ENCODE peak calls at places on chromosomes 7 and 10, in five cellular contexts. R, V, J, F and U are unnamed samples.

GRCh38 chr10:114043532-114044250 is at the start of gene ADRB1:
- DNase-seq in J (peak; percentile 32), V (peak; percentile 53), F (peak; percentile 26), R (peak; percentile 28), U (peak; percentile 82)

GRCh38 chr7:50953303-50953702 is 170.6 kb upstream of the GRB10 start:
- DNase-seq in F (no peak), V (no peak), J (no peak), R (no peak), U (no peak)

GRCh38 chr10:80700760-80701444 is 163.2 kb downstream of the SH2D4B start:
- DNase-seq in R (no peak), F (no peak), J (no peak), V (no peak), U (no peak)

GRCh38 chr10:104337527-104337984 is 709 bp downstream of the ITPRIP start:
- DNase-seq in R (no peak), V (no peak), F (no peak), J (no peak), U (no peak)

GRCh38 chr7:18927134-18927533 is 190.3 kb downstream of the TWIST1 start:
- DNase-seq in F (no peak), V (no peak), R (no peak), J (no peak), U (no peak)

GRCh38 chr7:117759950-117760640 is 113.1 kb downstream of the CTTNBP2 start:
- DNase-seq in J (no peak), V (no peak), F (no peak), R (no peak), U (no peak)

GRCh38 chr7:90723866-90724265 is 127.7 kb downstream of the CDK14 start:
- DNase-seq in F (no peak), V (no peak), R (no peak), J (no peak), U (no peak)

GRCh38 chr7:115232041-115232440 is 310.1 kb downstream of the MDFIC start:
- DNase-seq in V (no peak), R (no peak), F (no peak), J (no peak), U (no peak)

GRCh38 chr10:6748981-6749630 is 169.0 kb upstream of the PRKCQ start:
- DNase-seq in R (no peak), J (no peak), V (peak; percentile 56), F (no peak), U (no peak)

GRCh38 chr10:24041030-24041429 is 167.9 kb upstream of the KIAA1217 start:
- DNase-seq in V (no peak), R (no peak), J (no peak), F (no peak), U (no peak)

GRCh38 chr7:1881946-1882345 is 211.9 kb downstream of the ELFN1 start:
- DNase-seq in V (no peak), J (no peak), R (no peak), F (no peak), U (no peak)

GRCh38 chr7:85130702-85131101 is 56.2 kb downstream of the SEMA3D start:
- DNase-seq in R (no peak), V (no peak), F (no peak), J (no peak), U (no peak)

GRCh38 chr7:85125679-85126078 is 61.2 kb downstream of the SEMA3D start:
- DNase-seq in V (no peak), J (no peak), F (no peak), R (no peak), U (peak; percentile 54)

GRCh38 chr7:85119934-85120333 is 66.9 kb downstream of the SEMA3D start:
- DNase-seq in R (no peak), F (no peak), V (no peak), J (no peak), U (no peak)

GRCh38 chr7:85126383-85126782 is 60.5 kb downstream of the SEMA3D start:
- DNase-seq in J (no peak), F (no peak), V (no peak), R (no peak), U (no peak)

DNA sequence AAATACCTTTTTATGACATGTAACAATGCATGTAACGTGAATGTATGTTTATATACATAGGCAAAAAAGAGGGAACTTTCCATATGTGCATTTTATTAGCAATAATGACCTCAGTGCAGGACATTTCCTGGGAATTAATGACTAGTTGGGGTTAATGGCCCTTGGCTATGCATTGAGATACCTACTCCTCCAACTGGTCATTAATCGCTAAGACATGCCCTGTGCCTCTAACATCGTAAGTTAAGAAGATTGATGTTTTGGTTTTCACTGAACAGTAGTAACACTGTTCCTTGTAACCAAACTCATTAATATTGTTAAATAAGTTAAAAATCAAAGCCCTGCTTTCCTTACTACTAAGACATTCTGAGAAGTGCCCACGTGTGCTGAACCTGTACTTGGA is 61.7 kb downstream of the SEMA3D start:
- DNase-seq in J (no peak), R (no peak), V (no peak), F (no peak), U (no peak)
- TF ChIP-seq RAD21 in J (no peak), R (no peak), V (no peak), F (no peak), U (no peak)

GRCh38 chr7:103569621-103570305 is 123.8 kb upstream of the SLC26A5 start:
- DNase-seq in F (no peak), J (no peak), V (no peak), R (no peak), U (no peak)
- TF ChIP-seq ZBTB33 in F (no peak), J (no peak), V (no peak), R (no peak), U (no peak)

GRCh38 chr7:83655951-83656556 is 7.1 kb upstream of the SEMA3E start:
- DNase-seq in V (peak; percentile 50), J (no peak), F (peak; percentile 7), R (peak; percentile 26), U (peak; percentile 61)
- TF ChIP-seq RAD21 in V (peak; percentile 90), J (no peak), F (peak; percentile 96), R (no peak), U (peak; percentile 100)

GRCh38 chr10:74255800-74256422 is 104.9 kb downstream of the ADK start:
- DNase-seq in F (no peak), V (no peak), J (no peak), R (no peak), U (no peak)
- TF ChIP-seq ZBTB33 in F (no peak), V (no peak), J (no peak), R (no peak), U (no peak)